ENCODE peak calls at places on chromosomes 6 and 20, in six cellular contexts. A is left ventricle myocardium inferior; L is effector memory CD4-positive, alpha-beta T cell; T is pancreas; C is IMR-90; W is cardiac muscle cell. B is an unnamed sample.
A peak's percentile ranks its signal among the peaks of the same experiment; 100 is the strongest.

GRCh38 chr20:53898558-53898931 is 171.8 kb downstream of the BCAS1 start:
- DNase-seq in L (no peak), C (no peak), T (no peak), A (no peak), W (no peak), B (no peak)

GRCh38 chr6:88490865-88491264 is 324.7 kb upstream of the CNR1 start:
- DNase-seq in W (no peak), A (no peak), C (no peak), L (no peak), T (no peak), B (no peak)

GRCh38 chr20:24620937-24621519 is 151.6 kb downstream of the SYNDIG1 start:
- DNase-seq in W (no peak), A (no peak), C (no peak), L (no peak), T (no peak), B (no peak)

GRCh38 chr20:38723069-38723981 is 961 bp upstream of the SLC32A1 start:
- DNase-seq in C (no peak), T (no peak), A (no peak), W (no peak), L (no peak), B (no peak)

GRCh38 chr20:46218656-46219055 is 89.6 kb downstream of the CDH22 start:
- DNase-seq in T (no peak), C (no peak), L (no peak), W (no peak), A (no peak), B (no peak)

GRCh38 chr20:44392088-44392775 is 36.7 kb downstream of the HNF4A start:
- DNase-seq in T (no peak), C (no peak), W (no peak), A (no peak), L (no peak), B (no peak)

GRCh38 chr6:45423111-45423900 is 45.6 kb upstream of the SUPT3H start:
- DNase-seq in C (no peak), L (peak; percentile 30), A (peak; percentile 30), W (peak; percentile 35), T (no peak), B (peak; percentile 73)

GRCh38 chr20:10531848-10532247 is 96.7 kb downstream of the SLX4IP start:
- DNase-seq in T (no peak), C (peak; percentile 93), L (no peak), A (no peak), W (no peak), B (no peak)

GRCh38 chr6:41689171-41690008 is 46.0 kb downstream of the TFEB start:
- DNase-seq in W (no peak), T (no peak), C (peak; percentile 36), A (no peak), L (no peak), B (peak; percentile 41)

GRCh38 chr6:42294759-42295158 is 77.1 kb upstream of the MRPS10 start:
- DNase-seq in A (no peak), L (no peak), C (peak; percentile 76), W (no peak), T (no peak), B (no peak)

GRCh38 chr6:23013776-23014175 is 444.4 kb downstream of the HDGFL1 start:
- DNase-seq in T (no peak), L (no peak), W (no peak), C (peak; percentile 80), A (no peak), B (no peak)

GRCh38 chr6:15715060-15715459 is 52.2 kb upstream of the DTNBP1 start:
- DNase-seq in C (no peak), L (no peak), T (no peak), W (no peak), A (no peak), B (no peak)

GRCh38 chr20:12098411-12098810 is 180.7 kb downstream of the BTBD3 start:
- DNase-seq in T (no peak), C (no peak), W (no peak), A (no peak), L (no peak), B (no peak)

GRCh38 chr6:85756982-85757381 is 114.3 kb upstream of the SYNCRIP start:
- DNase-seq in A (no peak), W (peak; percentile 22), L (no peak), T (no peak), C (peak; percentile 44), B (no peak)

GRCh38 chr6:41343641-41344187 is 8.3 kb downstream of the NCR2 start:
- DNase-seq in L (no peak), A (no peak), T (no peak), W (no peak), C (no peak), B (no peak)

GRCh38 chr20:8360035-8360434 is 228.0 kb downstream of the PLCB1 start:
- DNase-seq in A (no peak), T (no peak), L (no peak), W (no peak), C (no peak), B (no peak)

GRCh38 chr6:40874495-40874894 is 164.5 kb downstream of the UNC5CL start:
- DNase-seq in W (peak; percentile 30), T (no peak), L (no peak), C (no peak), A (no peak), B (no peak)

GRCh38 chr6:82017316-82017715 is 230.2 kb downstream of the IBTK start:
- DNase-seq in A (no peak), W (peak; percentile 11), L (no peak), T (no peak), C (peak; percentile 75), B (peak; percentile 82)

GRCh38 chr6:21970560-21970959 is 326.3 kb downstream of the PRL start:
- DNase-seq in T (no peak), A (no peak), W (no peak), C (no peak), L (no peak), B (no peak)

GRCh38 chr6:148943451-148943850 is 196.6 kb downstream of the UST start:
- DNase-seq in C (peak; percentile 66), L (no peak), T (no peak), W (no peak), A (no peak), B (no peak)

GRCh38 chr20:40865095-40865494 is 163.5 kb upstream of the TOP1 start:
- DNase-seq in A (peak; percentile 46), W (no peak), C (no peak), T (no peak), L (no peak), B (no peak)

GRCh38 chr6:128284128-128284527 is 236.3 kb downstream of the PTPRK start:
- DNase-seq in T (no peak), A (no peak), W (no peak), C (no peak), L (no peak), B (no peak)

GRCh38 chr6:165515963-165516624 is 146.9 kb downstream of the PDE10A start:
- DNase-seq in T (no peak), L (no peak), C (peak; percentile 78), A (no peak), W (no peak), B (no peak)

GRCh38 chr20:32478576-32478975 is 106.6 kb downstream of the NOL4L start:
- DNase-seq in W (no peak), C (no peak), L (no peak), A (no peak), T (no peak), B (peak; percentile 38)
- H3K4me1 ChIP-seq in W (peaks cover 56% of the 10 kb centered on the region), C (peaks cover 38% of the 10 kb centered on the region), L (peaks cover 10% of the 10 kb centered on the region), A (peaks cover 79% of the 10 kb centered on the region), T (peaks cover 62% of the 10 kb centered on the region), B (peaks cover 86% of the 10 kb centered on the region)

DNA sequence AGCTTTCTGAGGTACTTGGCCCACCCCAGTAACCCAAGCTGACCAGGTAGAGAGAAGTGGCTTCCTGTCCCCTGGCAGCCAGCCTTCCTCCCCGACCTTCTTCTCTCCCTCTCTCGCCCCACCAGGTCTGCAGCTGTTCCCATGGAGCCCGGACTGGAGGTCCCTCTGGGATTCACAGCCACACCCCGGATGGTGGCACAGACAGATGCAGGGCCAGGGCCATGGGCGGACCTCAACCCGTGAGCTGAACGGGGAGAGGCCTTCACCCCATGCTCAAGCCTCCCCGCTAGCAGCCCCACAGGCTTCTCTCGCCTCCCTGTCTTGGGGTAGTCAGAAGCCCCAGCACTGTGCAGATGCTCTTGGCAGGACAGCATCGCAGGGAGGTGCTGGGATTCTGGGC is 41.3 kb downstream of the CPXM1 start:
- DNase-seq in L (no peak), A (no peak), W (no peak), T (no peak), C (no peak), B (no peak)
- H3K4me1 ChIP-seq in L (no peaks in the 10 kb centered on the region), A (no peaks in the 10 kb centered on the region), W (no peaks in the 10 kb centered on the region), T (no peaks in the 10 kb centered on the region), C (peaks cover 3% of the 10 kb centered on the region), B (no peaks in the 10 kb centered on the region)

GRCh38 chr6:3444276-3445088 is 12.4 kb downstream of the SLC22A23 start:
- DNase-seq in W (no peak), A (no peak), T (no peak), C (no peak), L (no peak), B (no peak)

GRCh38 chr6:3449750-3450305 is 7.0 kb downstream of the SLC22A23 start:
- DNase-seq in W (no peak), C (no peak), L (no peak), A (no peak), T (no peak), B (no peak)

GRCh38 chr6:3446197-3446596 is 10.7 kb downstream of the SLC22A23 start:
- DNase-seq in L (no peak), A (no peak), T (no peak), C (no peak), W (no peak), B (no peak)

GRCh38 chr6:3449321-3449720 is 7.5 kb downstream of the SLC22A23 start:
- DNase-seq in W (no peak), T (no peak), L (no peak), A (no peak), C (no peak), B (no peak)

GRCh38 chr6:3447005-3447404 is 9.8 kb downstream of the SLC22A23 start:
- DNase-seq in A (no peak), W (no peak), C (no peak), L (no peak), T (no peak), B (no peak)
- H3K4me1 ChIP-seq in A (no peaks in the 10 kb centered on the region), W (peaks cover 7% of the 10 kb centered on the region), C (peaks cover 1% of the 10 kb centered on the region), L (no peaks in the 10 kb centered on the region), T (no peaks in the 10 kb centered on the region), B (no peaks in the 10 kb centered on the region)

GRCh38 chr20:63443606-63444395 is 28.7 kb downstream of the KCNQ2 start:
- DNase-seq in W (no peak), A (no peak), L (no peak), T (no peak), C (no peak), B (no peak)

GRCh38 chr20:63445075-63445734 is 27.2 kb downstream of the KCNQ2 start:
- DNase-seq in T (no peak), L (no peak), A (no peak), W (no peak), C (no peak), B (no peak)

GRCh38 chr20:63441777-63442493 is 30.5 kb downstream of the KCNQ2 start:
- DNase-seq in T (peak; percentile 26), L (peak; percentile 42), C (peak; percentile 17), W (peak; percentile 71), A (peak; percentile 69), B (no peak)

GRCh38 chr20:63446174-63447024 is 26.1 kb downstream of the KCNQ2 start:
- DNase-seq in L (no peak), W (no peak), A (no peak), C (no peak), T (no peak), B (no peak)

DNA sequence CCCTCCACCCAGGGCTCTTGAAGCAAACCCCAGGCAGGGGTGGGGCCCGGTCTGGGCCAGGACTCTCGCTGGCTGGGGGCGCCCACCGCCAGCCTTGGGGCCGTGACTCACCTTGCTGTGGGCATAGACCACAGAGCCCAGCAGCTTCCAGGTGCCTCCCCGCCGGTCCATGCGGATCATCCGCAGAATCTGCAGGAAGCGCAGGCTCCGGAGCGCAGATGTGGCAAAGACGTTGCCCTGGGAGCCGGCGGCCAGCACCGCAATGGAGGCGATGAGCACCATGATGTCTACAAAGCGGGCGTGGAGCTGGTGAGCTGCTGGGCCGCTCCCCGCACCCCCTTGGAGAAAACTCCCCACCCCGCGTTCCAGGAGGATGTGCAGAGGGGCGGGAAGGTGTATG is 27.9 kb downstream of the KCNQ2 start:
- DNase-seq in L (no peak), A (no peak), C (no peak), W (no peak), T (no peak), B (no peak)
- H3K4me1 ChIP-seq in L (peaks cover 13% of the 10 kb centered on the region), A (no peaks in the 10 kb centered on the region), C (no peaks in the 10 kb centered on the region), W (no peaks in the 10 kb centered on the region), T (no peaks in the 10 kb centered on the region), B (no peaks in the 10 kb centered on the region)